ENCODE peak calls at places on chromosomes 11 and 22, in eight cellular contexts. V is tibial artery, Z is progenitor cell of endocrine pancreas, R is fibroblast of lung, Q is heart left ventricle, H is GM20000, P is thyroid gland, K is IMR-90. N is an unnamed sample.

GRCh38 chr11:33329705-33330329 is 72.6 kb downstream of the HIPK3 start:
- DNase-seq in V (no peak), Z (no peak), R (peak; percentile 81), Q (peak; percentile 40), H (peak; percentile 38), P (peak; percentile 52), K (peak; percentile 72), N (peak; percentile 45)

GRCh38 chr11:86395061-86395551 is 20.4 kb downstream of the CCDC81 start:
- DNase-seq in V (no peak), Z (no peak), R (peak; percentile 9), Q (peak; percentile 10), H (no peak), P (peak; percentile 90), K (peak; percentile 34), N (peak; percentile 9)

GRCh38 chr11:33829430-33830141 is 55.3 kb upstream of the FBXO3 start:
- DNase-seq in V (no peak), Z (peak; percentile 27), R (peak; percentile 83), Q (peak; percentile 43), H (peak; percentile 88), P (peak; percentile 58), K (peak; percentile 74), N (peak; percentile 50)

GRCh38 chr11:60208951-60209350 is 26.1 kb upstream of the MS4A6A start:
- DNase-seq in V (no peak), Z (no peak), R (no peak), Q (no peak), H (no peak), P (no peak), K (no peak), N (no peak)

GRCh38 chr22:27952091-27952490 is 33.0 kb upstream of the PITPNB start:
- DNase-seq in V (no peak), Z (no peak), R (peak; percentile 86), Q (no peak), H (no peak), P (no peak), K (peak; percentile 81), N (no peak)

GRCh38 chr22:32815943-32816342 is 14.4 kb downstream of the TIMP3 start:
- DNase-seq in V (peak; percentile 48), Z (no peak), R (no peak), Q (peak; percentile 40), H (no peak), P (no peak), K (no peak), N (no peak)

GRCh38 chr11:315516-315994 is 1.7 kb downstream of the IFITM1 start:
- DNase-seq in V (no peak), Z (no peak), R (no peak), Q (peak; percentile 15), H (no peak), P (peak; percentile 1), K (no peak), N (no peak)

GRCh38 chr11:12118940-12119339 is 8.6 kb downstream of the MICAL2 start:
- DNase-seq in V (no peak), Z (no peak), R (no peak), Q (no peak), H (no peak), P (no peak), K (peak; percentile 46), N (no peak)

GRCh38 chr11:123186291-123186690 is 8.8 kb downstream of the CLMP start:
- DNase-seq in V (no peak), Z (no peak), R (no peak), Q (no peak), H (no peak), P (no peak), K (no peak), N (no peak)

GRCh38 chr11:8287297-8288070 is 23.8 kb upstream of the LMO1 start:
- DNase-seq in V (peak; percentile 37), Z (no peak), R (no peak), Q (no peak), H (peak; percentile 17), P (no peak), K (no peak), N (no peak)

GRCh38 chr11:12871788-12872321 is 137.3 kb upstream of the RASSF10 start:
- DNase-seq in V (peak; percentile 64), Z (no peak), R (no peak), Q (no peak), H (no peak), P (no peak), K (peak; percentile 42), N (no peak)

GRCh38 chr22:35838849-35839646 is 121.4 kb downstream of the APOL5 start:
- DNase-seq in V (peak; percentile 73), Z (no peak), R (peak; percentile 87), Q (no peak), H (no peak), P (peak; percentile 57), K (peak; percentile 82), N (peak; percentile 30)

GRCh38 chr11:116231540-116231939 is 541.2 kb downstream of the BUD13 start:
- DNase-seq in V (no peak), Z (no peak), R (no peak), Q (no peak), H (no peak), P (no peak), K (no peak), N (no peak)

GRCh38 chr11:69119170-69119569 is 36.6 kb upstream of the SMIM38 start:
- DNase-seq in V (no peak), Z (no peak), R (no peak), Q (no peak), H (no peak), P (no peak), K (no peak), N (no peak)

GRCh38 chr11:128914216-128915147 is 23.3 kb downstream of the KCNJ5 start:
- DNase-seq in V (no peak), Z (no peak), R (no peak), Q (no peak), H (no peak), P (no peak), K (no peak), N (no peak)

GRCh38 chr11:93392862-93393261 is 62.3 kb downstream of the DEUP1 start:
- DNase-seq in V (no peak), Z (no peak), R (no peak), Q (no peak), H (no peak), P (no peak), K (no peak), N (no peak)

GRCh38 chr11:46119352-46120216 is 1.7 kb downstream of the PHF21A start:
- DNase-seq in V (peak; percentile 82), Z (peak; percentile 21), R (peak; percentile 82), Q (peak; percentile 58), H (peak; percentile 77), P (peak; percentile 65), K (peak; percentile 74), N (peak; percentile 35)

GRCh38 chr11:126862664-126863247 is 137.8 kb downstream of the KIRREL3 start:
- DNase-seq in V (no peak), Z (no peak), R (no peak), Q (no peak), H (no peak), P (no peak), K (no peak), N (no peak)
- TF ChIP-seq CTCF in V (no peak), Z (no peak), R (no peak), Q (no peak), H (no peak), P (no peak), K (no peak), N (no peak)

DNA sequence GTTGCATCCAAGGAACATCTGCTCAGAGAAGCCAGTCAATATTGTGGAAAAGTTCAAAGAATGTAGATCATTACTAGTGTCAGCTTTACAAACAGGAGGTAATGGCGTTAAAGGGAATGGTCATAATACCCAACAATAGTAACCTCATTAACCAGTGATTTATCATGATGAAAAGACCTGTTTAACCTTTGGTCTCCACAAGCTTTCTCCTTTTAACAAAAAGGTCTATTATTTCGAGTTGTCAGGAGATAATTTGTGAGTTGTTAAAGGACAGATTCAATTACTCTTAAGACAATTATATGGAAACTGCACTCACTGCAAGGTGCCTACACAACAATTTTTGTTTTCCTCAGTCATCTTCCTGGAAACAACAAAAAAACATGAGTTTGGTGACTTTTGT is 73.8 kb upstream of the HTATIP2 start:
- DNase-seq in V (no peak), Z (no peak), R (no peak), Q (no peak), H (no peak), P (no peak), K (no peak), N (no peak)
- TF ChIP-seq CTCF in V (no peak), Z (no peak), R (no peak), Q (no peak), H (no peak), P (no peak), K (no peak), N (no peak)

GRCh38 chr11:5452712-5453111 is 3.6 kb downstream of the OR51I2 start:
- DNase-seq in V (no peak), Z (no peak), R (no peak), Q (no peak), H (no peak), P (no peak), K (no peak), N (no peak)
- TF ChIP-seq CTCF in V (no peak), Z (peak; percentile 10), R (no peak), Q (no peak), H (no peak), P (no peak), K (no peak), N (no peak)

DNA sequence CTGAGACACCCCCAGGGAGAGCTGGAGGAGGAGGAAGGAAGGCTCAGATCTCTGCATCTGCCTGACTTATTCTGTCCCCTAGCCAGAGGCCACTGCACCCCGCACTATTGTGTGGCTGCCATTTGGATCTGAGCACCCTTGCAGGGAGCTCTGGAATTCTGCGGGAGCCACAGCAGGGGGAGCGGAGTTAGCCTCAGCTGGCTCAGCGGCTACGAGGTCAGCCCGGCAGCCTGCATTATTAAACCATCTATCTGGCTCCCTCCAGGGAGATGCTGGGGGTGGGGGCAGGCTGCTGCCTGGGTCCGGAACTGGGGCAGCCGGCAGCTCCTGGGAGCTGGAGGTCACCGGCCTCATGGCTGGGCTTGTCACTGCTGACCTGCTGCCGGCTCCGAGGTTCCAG is 6.5 kb upstream of the ELFN2 start:
- DNase-seq in V (no peak), Z (no peak), R (peak; percentile 11), Q (no peak), H (no peak), P (no peak), K (no peak), N (no peak)
- TF ChIP-seq CTCF in V (no peak), Z (no peak), R (no peak), Q (no peak), H (no peak), P (no peak), K (no peak), N (no peak)

N was measured in prostate gland.